ENCODE peak calls at places on chromosomes 16 and 17, in eight cellular contexts. M is left ventricle myocardium inferior; B is stimulated activated CD8-positive, alpha-beta memory T cell treated with anti-CD3 and anti-CD28 coated beads, Interleukin-12 subunit alpha, Interleukin-12 subunit beta, amount 100 ng/mL, for 4 hours; O is neuronal stem cell; P is activated CD4-positive, alpha-beta T cell treated with anti-CD3 and anti-CD28 coated beads, Interleukin-2, amount 50 U/mL, for 1 hour; V is memory B cell; N is stimulated activated CD4-positive, alpha-beta T cell treated with anti-CD3 and anti-CD28 coated beads, Interleukin-15, amount 100 ng/mL, for 1 hour; Y is HTR-8/SVneo. C is an unnamed sample.

GRCh38 chr16:58331024-58331707 is 36.3 kb upstream of the PRSS54 start:
- DNase-seq in M (no peak), B (no peak), O (peak), P (no peak), V (no peak), N (no peak), Y (peak), C (no peak)

GRCh38 chr16:30569746-30570325 is 1.7 kb downstream of the ZNF688 start:
- DNase-seq in M (no peak), B (no peak), O (no peak), P (no peak), V (no peak), N (no peak), Y (no peak), C (no peak)

GRCh38 chr17:19978803-19979202 is 1.2 kb upstream of the AKAP10 start:
- DNase-seq in M (no peak), B (no peak), O (no peak), P (no peak), V (no peak), N (no peak), Y (no peak), C (no peak)

GRCh38 chr17:82851381-82851780 is 11.6 kb upstream of the ZNF750 start:
- DNase-seq in M (no peak), B (no peak), O (no peak), P (no peak), V (no peak), N (no peak), Y (no peak), C (no peak)

GRCh38 chr17:76390003-76390421 is 5.6 kb downstream of the SPHK1 start:
- DNase-seq in M (no peak), B (no peak), O (no peak), P (no peak), V (no peak), N (no peak), Y (no peak), C (no peak)

GRCh38 chr16:68668266-68668665 is 23.2 kb downstream of the CDH3 start:
- DNase-seq in M (no peak), B (no peak), O (no peak), P (no peak), V (no peak), N (no peak), Y (peak), C (no peak)

GRCh38 chr16:75065149-75065807 is 51.3 kb downstream of the LDHD start:
- DNase-seq in M (no peak), B (peak), O (no peak), P (peak), V (no peak), N (no peak), Y (no peak), C (peak)

GRCh38 chr17:78838574-78839005 is 2.0 kb downstream of the USP36 start:
- DNase-seq in M (no peak), B (no peak), O (no peak), P (no peak), V (no peak), N (no peak), Y (no peak), C (no peak)

GRCh38 chr16:89330177-89330856 is 112.8 kb downstream of the ZNF778 start:
- DNase-seq in M (peak), B (no peak), O (no peak), P (no peak), V (no peak), N (no peak), Y (peak), C (no peak)

GRCh38 chr17:81510798-81511549 is 1.6 kb downstream of the ACTG1 start:
- DNase-seq in M (no peak), B (no peak), O (no peak), P (peak), V (peak), N (no peak), Y (no peak), C (no peak)

GRCh38 chr16:27779719-27780161 is 229.8 kb downstream of the KATNIP start:
- DNase-seq in M (no peak), B (no peak), O (peak), P (no peak), V (no peak), N (no peak), Y (no peak), C (peak)

GRCh38 chr16:24091125-24091524 is 165.0 kb upstream of the CACNG3 start:
- DNase-seq in M (no peak), B (no peak), O (no peak), P (no peak), V (no peak), N (no peak), Y (no peak), C (no peak)

GRCh38 chr17:12522743-12523181 is 142.9 kb upstream of the MYOCD start:
- DNase-seq in M (no peak), B (no peak), O (no peak), P (no peak), V (no peak), N (no peak), Y (peak), C (no peak)

GRCh38 chr16:89386786-89387185 is 103.6 kb downstream of the ANKRD11 start:
- DNase-seq in M (no peak), B (no peak), O (no peak), P (no peak), V (no peak), N (no peak), Y (no peak), C (no peak)

GRCh38 chr17:82577300-82577699 is 57.8 kb downstream of the FOXK2 start:
- DNase-seq in M (no peak), B (no peak), O (no peak), P (no peak), V (no peak), N (no peak), Y (no peak), C (no peak)

GRCh38 chr17:11031787-11032186 is 193.9 kb upstream of the PIRT start:
- DNase-seq in M (no peak), B (no peak), O (no peak), P (no peak), V (no peak), N (no peak), Y (no peak), C (no peak)

GRCh38 chr17:76270127-76270592 is 5.0 kb downstream of the UBALD2 start:
- DNase-seq in M (no peak), B (no peak), O (no peak), P (no peak), V (peak), N (no peak), Y (no peak), C (no peak)

GRCh38 chr16:55294947-55295346 is 29.1 kb upstream of the IRX6 start:
- DNase-seq in M (no peak), B (no peak), O (no peak), P (no peak), V (no peak), N (no peak), Y (no peak), C (no peak)

GRCh38 chr17:19374136-19374535 is 4.2 kb upstream of the MAPK7 start:
- DNase-seq in M (no peak), B (no peak), O (no peak), P (no peak), V (no peak), N (no peak), Y (no peak), C (no peak)

GRCh38 chr16:88069397-88070168 is 118.3 kb downstream of the BANP start:
- DNase-seq in M (no peak), B (no peak), O (no peak), P (no peak), V (peak), N (no peak), Y (no peak), C (no peak)

GRCh38 chr17:32253117-32253611 is 12.5 kb upstream of the RHBDL3 start:
- DNase-seq in M (peak), B (no peak), O (peak), P (peak), V (peak), N (no peak), Y (peak), C (peak)

GRCh38 chr17:36128411-36128978 is 24.9 kb downstream of the CCL4 start:
- DNase-seq in M (no peak), B (no peak), O (no peak), P (no peak), V (no peak), N (no peak), Y (no peak), C (no peak)

GRCh38 chr17:32960815-32961214 is 30.8 kb upstream of the SPACA3 start:
- DNase-seq in M (no peak), B (no peak), O (no peak), P (no peak), V (no peak), N (no peak), Y (no peak), C (no peak)

GRCh38 chr17:31052187-31052889 is 42.4 kb upstream of the NF1 start:
- DNase-seq in M (peak), B (no peak), O (no peak), P (no peak), V (no peak), N (no peak), Y (peak), C (peak)

GRCh38 chr17:20284575-20284974 is 182.8 kb downstream of the LGALS9B start:
- DNase-seq in M (no peak), B (no peak), O (no peak), P (no peak), V (no peak), N (no peak), Y (no peak), C (no peak)

GRCh38 chr16:15644306-15644961 is 1.5 kb upstream of the MARF1 start:
- DNase-seq in M (no peak), B (no peak), O (no peak), P (no peak), V (no peak), N (no peak), Y (peak), C (peak)

GRCh38 chr16:28003021-28003865 is 60.3 kb downstream of the GSG1L start:
- DNase-seq in M (no peak), B (no peak), O (no peak), P (no peak), V (no peak), N (no peak), Y (no peak), C (no peak)